ENCODE peak calls at places on chromosomes 4 and X, in ten cellular contexts. O, S, Q, W, C, U, N, A, M and I are unnamed samples.

GRCh38 chr4:174517502-174517901 is 4.8 kb downstream of the HPGD start:
- DNase-seq in C (no peak), M (no peak), U (no peak), Q (no peak), S (no peak), W (no peak), O (no peak), A (no peak), N (no peak), I (no peak)

GRCh38 chrX:53442322-53442631 is 8.1 kb upstream of the HSD17B10 start:
- DNase-seq in U (no peak), M (no peak), W (no peak), C (no peak), N (no peak), Q (no peak), O (no peak), A (no peak), S (no peak), I (no peak)

GRCh38 chr4:7786040-7786439 is 153.6 kb downstream of the AFAP1 start:
- DNase-seq in W (no peak), S (no peak), M (no peak), U (no peak), N (no peak), C (no peak), O (no peak), Q (no peak), A (peak; percentile 33), I (no peak)

GRCh38 chrX:135484636-135485289 is 35.7 kb upstream of the INTS6L start:
- DNase-seq in A (no peak), O (peak; percentile 67), M (peak; percentile 80), S (peak; percentile 31), U (peak; percentile 68), Q (no peak), N (no peak), C (no peak), W (no peak), I (no peak)

GRCh38 chrX:130083107-130083490 is 27.2 kb downstream of the ELF4 start:
- DNase-seq in O (no peak), U (no peak), A (no peak), W (no peak), C (no peak), M (no peak), S (peak; percentile 14), Q (no peak), N (no peak), I (no peak)

GRCh38 chr4:147482281-147482680 is 1.4 kb downstream of the EDNRA start:
- DNase-seq in W (no peak), N (no peak), O (no peak), C (no peak), S (no peak), M (peak; percentile 40), Q (no peak), A (no peak), U (no peak), I (no peak)

GRCh38 chr4:76011700-76012387 is 4.5 kb upstream of the CXCL9 start:
- DNase-seq in U (peak; percentile 72), M (peak; percentile 83), A (no peak), O (peak; percentile 71), W (no peak), Q (peak; percentile 36), S (peak; percentile 36), N (no peak), C (no peak), I (no peak)

GRCh38 chrX:68696267-68696666 is 48.8 kb downstream of the STARD8 start:
- DNase-seq in Q (no peak), W (no peak), N (no peak), M (no peak), A (no peak), U (no peak), O (no peak), C (no peak), S (no peak), I (no peak)

GRCh38 chr4:125750827-125751466 is 436.2 kb downstream of the FAT4 start:
- DNase-seq in A (no peak), U (peak; percentile 85), C (peak; percentile 26), M (peak; percentile 85), N (no peak), S (peak; percentile 70), W (no peak), O (peak; percentile 69), Q (peak; percentile 24), I (no peak)

GRCh38 chr4:159178147-159178541 is 75.3 kb downstream of the RAPGEF2 start:
- DNase-seq in O (peak; percentile 72), C (no peak), Q (no peak), N (no peak), S (no peak), U (peak; percentile 72), M (peak; percentile 72), A (no peak), W (no peak), I (no peak)

GRCh38 chr4:76589872-76590846 is 155.1 kb downstream of the SHROOM3 start:
- DNase-seq in W (no peak), U (peak; percentile 93), N (no peak), Q (peak; percentile 74), S (peak; percentile 94), O (peak; percentile 83), C (peak; percentile 45), M (peak; percentile 98), A (no peak), I (no peak)

GRCh38 chr4:109682875-109683274 is 20.4 kb downstream of the CASP6 start:
- DNase-seq in U (no peak), N (no peak), O (no peak), A (no peak), Q (no peak), W (no peak), C (no peak), S (peak; percentile 55), M (no peak), I (no peak)